ENCODE peak calls at places on chromosomes 5 and 9, in ten cellular contexts. C is body of pancreas, B is cardiac muscle cell, L is coronary artery, J is gastrocnemius medialis, X is heart right ventricle, F is psoas muscle, K is AG04449, R is dorsolateral prefrontal cortex, T is GM06990. V is an unnamed sample.

GRCh38 chr9:27408523-27408922 is 111.6 kb upstream of the EQTN start:
- DNase-seq in J (no peak), F (no peak), C (no peak), L (no peak), K (no peak), B (no peak), X (no peak), T (no peak), R (no peak), V (no peak)

GRCh38 chr9:4020038-4020746 is 279.7 kb downstream of the GLIS3 start:
- DNase-seq in F (no peak), K (no peak), R (no peak), C (no peak), L (no peak), J (no peak), B (no peak), T (no peak), X (no peak), V (no peak)

GRCh38 chr9:12162101-12162500 is 531.1 kb upstream of the TYRP1 start:
- DNase-seq in J (no peak), L (no peak), C (no peak), F (no peak), T (no peak), K (no peak), B (no peak), X (no peak), R (no peak), V (no peak)

GRCh38 chr9:123380852-123381705 is 25.1 kb downstream of the CRB2 start:
- DNase-seq in K (no peak), L (no peak), C (no peak), J (no peak), F (no peak), X (no peak), B (no peak), R (no peak), T (no peak), V (no peak)

GRCh38 chr5:8458038-8458383 is 589.1 kb downstream of the MTRR start:
- DNase-seq in F (no peak), K (no peak), R (no peak), T (no peak), X (no peak), B (peak; percentile 43), L (no peak), C (peak; percentile 15), J (peak; percentile 2), V (no peak)

GRCh38 chr9:85038824-85039540 is 369.5 kb downstream of the NTRK2 start:
- DNase-seq in X (no peak), R (no peak), K (no peak), C (no peak), F (no peak), B (no peak), L (no peak), T (no peak), J (no peak), V (no peak)

GRCh38 chr9:114382951-114383865 is 4.6 kb downstream of the AKNA start:
- DNase-seq in X (peak; percentile 37), C (no peak), K (no peak), R (no peak), T (peak; percentile 68), L (no peak), J (no peak), F (no peak), B (peak; percentile 71), V (no peak)

GRCh38 chr5:153974131-153974812 is 64.4 kb downstream of the FAM114A2 start:
- DNase-seq in X (no peak), C (no peak), L (no peak), J (no peak), B (peak; percentile 70), T (peak; percentile 9), K (no peak), F (no peak), R (no peak), V (peak; percentile 42)

GRCh38 chr5:138565100-138565821 is 9.9 kb downstream of the HSPA9 start:
- DNase-seq in F (no peak), J (no peak), X (no peak), R (no peak), B (no peak), C (no peak), L (no peak), T (no peak), K (no peak), V (no peak)

GRCh38 chr5:100423330-100423729 is 111.8 kb upstream of the FAM174A start:
- DNase-seq in C (no peak), R (no peak), J (no peak), X (no peak), F (no peak), K (no peak), B (no peak), L (no peak), T (no peak), V (no peak)

GRCh38 chr9:30673132-30673531 is 1711.3 kb upstream of the ACO1 start:
- DNase-seq in K (no peak), B (no peak), X (no peak), F (no peak), L (no peak), J (no peak), R (no peak), T (no peak), C (no peak), V (no peak)

GRCh38 chr9:6920040-6920439 is 162.3 kb downstream of the KDM4C start:
- DNase-seq in R (no peak), L (no peak), J (no peak), X (no peak), T (no peak), K (no peak), B (no peak), F (no peak), C (no peak), V (no peak)

GRCh38 chr9:127921592-127922120 is 4.8 kb upstream of the ST6GALNAC4 start:
- DNase-seq in J (no peak), T (peak; percentile 70), R (peak; percentile 65), F (peak; percentile 79), L (no peak), X (peak; percentile 80), B (peak; percentile 58), K (no peak), C (peak; percentile 79), V (no peak)
- TF ChIP-seq CTCF in J (peak; percentile 95), T (peak; percentile 92), R (peak; percentile 97), F (peak; percentile 97), L (peak; percentile 88), X (peak; percentile 99), B (peak; percentile 72), K (peak; percentile 94), C (peak; percentile 94), V (peak; percentile 73)

GRCh38 chr9:137070906-137071275 is 534 bp upstream of the SAPCD2 start:
- DNase-seq in T (no peak), B (no peak), C (no peak), F (peak; percentile 25), X (peak; percentile 74), L (no peak), J (no peak), K (no peak), R (peak; percentile 70), V (no peak)

GRCh38 chr9:137068539-137069507 is 1.5 kb downstream of the SAPCD2 start:
- DNase-seq in T (no peak), C (no peak), B (no peak), F (peak; percentile 11), R (no peak), L (no peak), X (peak; percentile 18), J (no peak), K (no peak), V (no peak)

GRCh38 chr9:137070201-137070905 is at the start of gene SAPCD2:
- DNase-seq in R (peak; percentile 79), B (peak; percentile 84), K (no peak), X (peak; percentile 88), C (peak; percentile 86), T (peak; percentile 91), L (no peak), F (peak; percentile 87), J (peak; percentile 67), V (peak; percentile 56)

GRCh38 chr9:137067860-137068538 is 2.4 kb downstream of the SAPCD2 start:
- DNase-seq in B (peak; percentile 83), J (peak; percentile 39), L (no peak), T (peak; percentile 77), R (peak; percentile 64), X (peak; percentile 78), F (peak; percentile 74), K (no peak), C (peak; percentile 87), V (no peak)

GRCh38 chr9:137069508-137070071 is 767 bp downstream of the SAPCD2 start:
- DNase-seq in C (no peak), T (no peak), F (peak; percentile 12), J (no peak), L (no peak), X (peak; percentile 19), K (no peak), B (no peak), R (no peak), V (no peak)
- H3K4me3 ChIP-seq in C (no peak overlapping the region), T (peak overlapping the region; percentile 63), F (no peak overlapping the region), J (no peak overlapping the region), L (peak overlapping the region; percentile 70), X (peak overlapping the region; percentile 58), K (peak overlapping the region; percentile 40), B (peak overlapping the region; percentile 35), R (peak overlapping the region; percentile 44), V (peak overlapping the region; percentile 58)

DNA sequence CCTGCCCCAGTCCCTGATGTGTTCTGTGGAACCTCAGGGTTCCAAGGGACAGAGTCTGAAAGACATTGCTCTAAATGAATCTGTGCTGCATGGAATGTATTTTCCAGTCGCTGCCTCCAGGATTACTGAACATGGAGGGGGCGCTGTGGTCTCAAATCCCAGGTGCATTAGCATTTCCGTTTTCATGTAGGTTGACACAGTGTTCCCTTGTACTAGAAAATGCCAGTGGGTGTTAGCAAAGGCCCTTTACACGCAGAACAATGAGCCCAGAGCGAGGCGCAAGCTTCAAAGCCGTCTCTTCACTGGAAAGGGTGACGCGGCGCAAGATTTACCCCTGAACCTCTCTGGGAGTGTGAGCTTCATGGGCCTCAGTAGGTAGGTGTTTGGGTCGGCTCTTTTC is 308.3 kb downstream of the SLIT3 start:
- DNase-seq in C (no peak), F (no peak), B (no peak), K (no peak), L (no peak), T (no peak), X (no peak), R (no peak), J (no peak), V (no peak)
- TF ChIP-seq CTCF in C (no peak), F (no peak), B (peak; percentile 21), K (peak; percentile 2), L (no peak), T (no peak), X (no peak), R (peak; percentile 39), J (no peak), V (peak; percentile 31)

DNA sequence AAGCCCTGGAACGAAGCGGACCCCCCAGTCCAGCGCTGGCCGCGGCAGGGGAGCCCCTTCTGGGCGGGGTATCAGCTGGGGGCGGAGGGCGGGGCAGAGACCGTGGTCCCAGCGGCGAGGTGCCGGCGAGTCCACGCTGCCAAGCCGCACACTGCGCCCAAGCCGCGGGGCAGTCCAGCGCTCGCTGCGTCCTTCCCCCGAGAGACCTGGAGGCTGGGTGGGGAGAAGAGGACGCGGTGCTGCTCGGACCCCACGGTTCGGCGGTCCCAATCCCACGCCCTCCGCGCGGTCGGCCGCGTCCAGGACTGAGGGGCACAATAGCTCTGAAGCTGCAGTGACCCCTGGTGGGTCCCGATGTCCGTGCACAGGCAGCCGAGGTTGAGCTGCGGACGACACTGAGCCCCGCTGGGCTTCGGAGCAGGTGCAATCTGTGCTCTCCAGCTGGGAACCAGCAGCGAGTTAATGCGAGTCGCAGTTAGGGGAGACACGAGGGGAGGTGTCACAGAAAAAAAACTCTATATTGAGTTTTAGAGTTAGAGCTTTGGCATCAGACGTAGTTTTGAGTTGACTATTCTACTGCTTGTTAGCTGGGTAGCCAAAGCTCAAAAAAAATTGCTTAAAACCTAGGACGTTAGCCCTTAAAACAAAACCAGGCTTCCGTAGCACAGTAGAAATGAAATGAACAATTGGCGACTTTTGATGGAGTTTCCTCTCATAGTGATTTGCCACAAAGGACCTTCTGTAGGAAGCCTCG is 1.2 kb upstream of the EPB41L4A start:
- DNase-seq in R (peak; percentile 71), L (peak; percentile 90), F (peak; percentile 82), J (peak; percentile 63), X (peak; percentile 87), B (peak; percentile 76), C (peak; percentile 82), T (peak; percentile 67), K (no peak), V (peak; percentile 10)
- H3K4me3 ChIP-seq in R (peak overlapping the region; percentile 78), L (peak overlapping the region; percentile 86), F (peak overlapping the region; percentile 85), J (peak overlapping the region; percentile 73), X (peak overlapping the region; percentile 83), B (peak overlapping the region; percentile 86), C (peak overlapping the region; percentile 79), T (peak overlapping the region; percentile 71), K (peak overlapping the region; percentile 54), V (peak overlapping the region; percentile 40)